ENCODE peak calls at places on chromosomes 5 and 9, in nine cellular contexts. Y is cardiac muscle cell, B is AG04450, A is right atrium auricular region, W is AG09309, U is K562, Q is astrocyte of the spinal cord, M is hepatocyte, C is heart left ventricle. P is an unnamed sample.

GRCh38 chr5:139809331-139809810 is 13.8 kb downstream of the PSD2 start:
- DNase-seq in Y (no peak), Q (no peak), M (no peak), C (no peak), U (no peak), B (no peak), W (no peak), A (no peak), P (no peak)

GRCh38 chr5:146962801-146963355 is 84.3 kb upstream of the PPP2R2B start:
- DNase-seq in M (peak; percentile 58), U (no peak), A (no peak), W (peak; percentile 25), B (no peak), Q (peak; percentile 52), C (no peak), Y (no peak), P (peak; percentile 35)

GRCh38 chr5:126373621-126374416 is 49.4 kb upstream of the GRAMD2B start:
- DNase-seq in U (no peak), Y (no peak), M (no peak), B (no peak), C (no peak), A (no peak), W (no peak), Q (peak; percentile 39), P (no peak)

GRCh38 chr5:112684121-112684520 is 53.6 kb upstream of the APC start:
- DNase-seq in Q (no peak), U (no peak), C (no peak), Y (no peak), A (no peak), M (no peak), B (no peak), W (no peak), P (no peak)

GRCh38 chr9:121557581-121558422 is 58.2 kb upstream of the GGTA1 start:
- DNase-seq in M (peak; percentile 58), Q (peak; percentile 95), U (peak; percentile 41), C (peak; percentile 79), B (peak; percentile 71), Y (peak; percentile 66), A (peak; percentile 82), W (peak; percentile 57), P (peak; percentile 79)

GRCh38 chr9:12923472-12924009 is 148.7 kb downstream of the LURAP1L start:
- DNase-seq in U (no peak), M (peak; percentile 50), C (peak; percentile 22), A (peak; percentile 66), Q (peak; percentile 81), Y (peak; percentile 28), W (peak; percentile 84), B (peak; percentile 60), P (no peak)

GRCh38 chr5:145829708-145830361 is 5.3 kb downstream of the PRELID2 start:
- DNase-seq in W (no peak), C (no peak), M (no peak), U (no peak), A (no peak), B (no peak), Y (no peak), Q (no peak), P (no peak)

GRCh38 chr5:139481122-139481533 is 1.4 kb downstream of the STING1 start:
- DNase-seq in Q (no peak), A (no peak), M (no peak), Y (no peak), B (no peak), W (no peak), U (peak; percentile 34), C (peak; percentile 72), P (no peak)

GRCh38 chr5:129395247-129395646 is 64.9 kb upstream of the ADAMTS19 start:
- DNase-seq in Y (no peak), A (no peak), W (no peak), U (no peak), M (no peak), B (no peak), Q (no peak), C (no peak), P (no peak)

GRCh38 chr5:129399069-129399468 is 61.0 kb upstream of the ADAMTS19 start:
- DNase-seq in B (no peak), C (no peak), Q (no peak), W (no peak), M (no peak), U (no peak), A (no peak), Y (no peak), P (no peak)

GRCh38 chr5:129398279-129398678 is 61.8 kb upstream of the ADAMTS19 start:
- DNase-seq in W (no peak), Q (no peak), C (no peak), B (no peak), Y (no peak), M (no peak), U (no peak), A (no peak), P (no peak)

GRCh38 chr5:129405222-129405621 is 54.9 kb upstream of the ADAMTS19 start:
- DNase-seq in M (no peak), A (no peak), U (no peak), Q (no peak), W (no peak), Y (no peak), B (no peak), C (no peak), P (no peak)

DNA sequence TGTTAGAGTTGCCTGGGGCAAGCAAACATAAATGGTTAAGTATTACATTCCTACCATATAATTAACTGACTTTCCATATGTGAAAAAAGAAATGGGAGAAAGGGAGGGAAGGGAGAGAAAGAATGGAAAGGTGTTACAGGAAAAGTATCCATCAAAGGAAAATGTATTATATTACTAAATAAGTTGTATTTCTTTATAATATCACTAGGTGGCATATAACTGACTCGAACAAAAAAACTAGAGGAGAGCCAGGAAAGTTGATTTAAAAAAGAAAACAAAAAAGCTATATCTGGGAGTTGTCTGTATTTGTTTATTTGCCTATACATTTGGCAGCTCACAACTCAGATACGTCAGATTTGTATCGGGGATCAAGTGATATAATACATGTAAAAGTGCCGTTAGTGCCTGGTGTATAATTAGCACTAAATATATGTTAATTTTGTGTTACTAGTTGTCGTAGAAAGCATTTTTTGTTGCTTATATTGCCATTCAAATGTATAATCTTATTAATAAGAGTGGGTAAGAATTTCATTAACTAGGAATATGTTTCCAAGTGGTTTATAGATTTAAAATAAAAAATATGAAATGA is 59.6 kb upstream of the ADAMTS19 start:
- DNase-seq in B (no peak), W (no peak), A (no peak), C (no peak), Y (no peak), Q (no peak), M (no peak), U (no peak), P (no peak)
- TF ChIP-seq CTCF in B (peak; percentile 26), W (peak; percentile 9), A (peak; percentile 51), C (peak; percentile 29), Y (peak; percentile 32), Q (no peak), M (peak; percentile 39), U (no peak), P (peak; percentile 25)

DNA sequence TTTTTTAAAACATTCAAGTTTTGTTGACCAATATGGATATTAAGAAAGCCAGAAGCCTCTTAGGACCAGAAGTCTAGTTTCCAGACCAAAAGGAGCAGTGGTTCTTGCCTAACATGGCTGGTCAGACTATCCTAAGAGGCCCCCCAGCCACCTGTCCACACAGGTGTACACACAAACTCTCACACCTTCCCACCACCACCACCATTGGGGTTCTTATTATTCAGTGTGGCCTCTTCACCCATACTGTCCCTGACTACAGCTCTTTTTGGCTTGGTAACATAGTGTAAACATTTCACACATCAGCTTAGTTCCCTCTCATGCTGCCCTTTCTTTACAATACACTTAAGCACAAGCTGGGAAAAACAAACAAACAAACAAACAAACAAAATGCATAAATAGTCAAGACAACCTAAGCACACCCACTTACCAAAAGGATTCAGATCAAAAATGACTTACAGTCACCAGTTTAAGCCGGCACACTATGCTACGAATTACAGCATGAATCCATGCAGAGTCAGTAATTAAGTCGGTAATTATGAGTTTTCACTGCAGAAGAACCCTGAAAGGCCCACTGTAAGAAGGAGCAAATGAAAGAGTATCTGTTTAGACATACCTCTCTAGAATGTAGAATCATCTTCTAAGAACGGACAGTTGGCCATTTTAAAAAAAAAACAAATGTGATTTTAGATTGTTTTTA is 9.5 kb downstream of the LHFPL2 start:
- DNase-seq in U (no peak), Q (no peak), Y (no peak), W (no peak), A (no peak), B (no peak), C (no peak), M (no peak), P (no peak)
- H3K4me3 ChIP-seq in U (no peak overlapping the region), Q (no peak overlapping the region), Y (peak overlapping the region; percentile 14), W (no peak overlapping the region), A (no peak overlapping the region), B (no peak overlapping the region), C (no peak overlapping the region), M (no peak overlapping the region), P (no peak overlapping the region)

DNA sequence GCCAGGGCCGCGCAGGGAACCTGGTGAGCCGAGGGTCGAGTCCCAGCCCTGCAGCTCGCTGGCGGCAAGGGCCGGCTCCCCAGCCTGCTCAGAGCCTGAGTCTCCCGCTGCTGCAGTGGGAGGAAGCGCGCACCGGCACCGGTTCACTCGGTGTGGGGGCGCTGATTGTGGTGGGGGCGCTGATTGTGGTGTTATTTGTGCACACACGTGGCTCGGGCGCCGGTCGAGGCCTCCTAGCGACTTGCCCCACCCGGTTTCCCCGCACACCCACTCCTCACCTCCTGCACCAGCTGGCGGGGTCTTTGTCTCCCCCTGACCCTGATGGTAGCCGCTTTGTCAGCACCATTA is 266.7 kb downstream of the NSG2 start:
- DNase-seq in C (no peak), U (no peak), M (no peak), Q (no peak), B (no peak), A (no peak), Y (no peak), W (no peak), P (no peak)
- TF ChIP-seq CTCF in C (no peak), U (no peak), M (no peak), Q (no peak), B (no peak), A (no peak), Y (no peak), W (no peak), P (no peak)

GRCh38 chr5:90590-91547 is 1.1 kb upstream of the PLEKHG4B start:
- DNase-seq in Q (no peak), C (no peak), A (no peak), B (no peak), W (no peak), U (no peak), Y (peak; percentile 71), M (peak; percentile 29), P (no peak)

GRCh38 chr5:89337-90286 is 2.4 kb upstream of the PLEKHG4B start:
- DNase-seq in Y (no peak), M (no peak), U (no peak), C (no peak), A (no peak), B (no peak), W (no peak), Q (no peak), P (no peak)

GRCh38 chr5:92391-93220 is 638 bp downstream of the PLEKHG4B start:
- DNase-seq in W (no peak), B (no peak), Y (no peak), M (peak; percentile 23), U (no peak), Q (no peak), C (no peak), A (no peak), P (no peak)

GRCh38 chr5:93221-93980 is 1.4 kb downstream of the PLEKHG4B start:
- DNase-seq in U (no peak), A (no peak), C (no peak), Q (no peak), W (no peak), B (no peak), M (no peak), Y (no peak), P (no peak)

GRCh38 chr5:91556-92263 is at the start of gene PLEKHG4B:
- DNase-seq in M (peak; percentile 74), Y (peak; percentile 87), A (no peak), W (no peak), U (no peak), B (no peak), C (no peak), Q (no peak), P (no peak)
- H3K4me3 ChIP-seq in M (peak within 1 kb of the TSS; percentile 49), Y (peak within 1 kb of the TSS; percentile 42), A (peak within 1 kb of the TSS; percentile 47), W (peak within 1 kb of the TSS; percentile 38), U (no peak within 1 kb of the TSS), B (no peak within 1 kb of the TSS), C (no peak within 1 kb of the TSS), Q (peak within 1 kb of the TSS; percentile 29), P (peak within 1 kb of the TSS; percentile 26)

P was measured in kidney epithelial cell.